ENCODE peak calls at places on chromosomes 3 and 15, in ten cellular contexts. A is lower leg skin, D is neural progenitor cell, B is breast epithelium, Y is fibroblast of lung, P is heart right ventricle, E is RWPE1, O is gastrocnemius medialis, N is progenitor cell of endocrine pancreas, W is fibroblast of the aortic adventitia. U is an unnamed sample.

GRCh38 chr15:37007301-37007700 is 93.0 kb downstream of the MEIS2 start:
- DNase-seq in A (no peak), D (no peak), B (no peak), Y (no peak), P (no peak), E (no peak), O (no peak), N (no peak), W (peak; percentile 38), U (no peak)

GRCh38 chr15:40242216-40242599 is 3.3 kb downstream of the PAK6 start:
- DNase-seq in A (peak; percentile 80), D (no peak), B (no peak), Y (no peak), P (no peak), E (no peak), O (no peak), N (no peak), W (no peak), U (no peak)

GRCh38 chr3:127688416-127689265 is 15.9 kb downstream of the ABTB1 start:
- DNase-seq in A (peak; percentile 68), D (peak; percentile 58), B (no peak), Y (peak; percentile 55), P (no peak), E (no peak), O (peak; percentile 60), N (no peak), W (no peak), U (no peak)

GRCh38 chr3:127669541-127670228 is 3.1 kb upstream of the ABTB1 start:
- DNase-seq in A (peak; percentile 82), D (no peak), B (no peak), Y (no peak), P (no peak), E (no peak), O (no peak), N (no peak), W (no peak), U (peak; percentile 12)

GRCh38 chr3:114178770-114179368 is at the start of gene DRD3:
- DNase-seq in A (no peak), D (peak; percentile 87), B (no peak), Y (peak; percentile 56), P (peak; percentile 11), E (peak; percentile 15), O (no peak), N (peak; percentile 45), W (peak; percentile 65), U (no peak)

GRCh38 chr15:85475317-85475701 is 94.9 kb downstream of the AKAP13 start:
- DNase-seq in A (no peak), D (no peak), B (no peak), Y (no peak), P (no peak), E (no peak), O (no peak), N (no peak), W (no peak), U (no peak)

GRCh38 chr15:42593143-42593542 is 17.7 kb downstream of the STARD9 start:
- DNase-seq in A (no peak), D (no peak), B (no peak), Y (no peak), P (peak; percentile 57), E (no peak), O (peak; percentile 32), N (no peak), W (peak; percentile 42), U (no peak)

GRCh38 chr3:37737134-37737533 is 124.5 kb upstream of the CTDSPL start:
- DNase-seq in A (no peak), D (no peak), B (no peak), Y (no peak), P (peak; percentile 73), E (no peak), O (no peak), N (no peak), W (no peak), U (no peak)

GRCh38 chr3:172407872-172408271 is 40.4 kb downstream of the GHSR start:
- DNase-seq in A (no peak), D (no peak), B (no peak), Y (no peak), P (no peak), E (no peak), O (no peak), N (no peak), W (no peak), U (no peak)

GRCh38 chr3:127820221-127820870 is 2.0 kb downstream of the MGLL start:
- DNase-seq in A (peak; percentile 83), D (no peak), B (no peak), Y (peak; percentile 68), P (no peak), E (no peak), O (no peak), N (no peak), W (peak; percentile 50), U (no peak)

GRCh38 chr3:142981108-142981507 is 17.6 kb upstream of the PAQR9 start:
- DNase-seq in A (no peak), D (peak; percentile 33), B (no peak), Y (no peak), P (no peak), E (no peak), O (no peak), N (no peak), W (no peak), U (no peak)

GRCh38 chr3:66365023-66365581 is 135.7 kb downstream of the LRIG1 start:
- DNase-seq in A (no peak), D (no peak), B (no peak), Y (peak; percentile 36), P (no peak), E (no peak), O (no peak), N (no peak), W (no peak), U (no peak)

DNA sequence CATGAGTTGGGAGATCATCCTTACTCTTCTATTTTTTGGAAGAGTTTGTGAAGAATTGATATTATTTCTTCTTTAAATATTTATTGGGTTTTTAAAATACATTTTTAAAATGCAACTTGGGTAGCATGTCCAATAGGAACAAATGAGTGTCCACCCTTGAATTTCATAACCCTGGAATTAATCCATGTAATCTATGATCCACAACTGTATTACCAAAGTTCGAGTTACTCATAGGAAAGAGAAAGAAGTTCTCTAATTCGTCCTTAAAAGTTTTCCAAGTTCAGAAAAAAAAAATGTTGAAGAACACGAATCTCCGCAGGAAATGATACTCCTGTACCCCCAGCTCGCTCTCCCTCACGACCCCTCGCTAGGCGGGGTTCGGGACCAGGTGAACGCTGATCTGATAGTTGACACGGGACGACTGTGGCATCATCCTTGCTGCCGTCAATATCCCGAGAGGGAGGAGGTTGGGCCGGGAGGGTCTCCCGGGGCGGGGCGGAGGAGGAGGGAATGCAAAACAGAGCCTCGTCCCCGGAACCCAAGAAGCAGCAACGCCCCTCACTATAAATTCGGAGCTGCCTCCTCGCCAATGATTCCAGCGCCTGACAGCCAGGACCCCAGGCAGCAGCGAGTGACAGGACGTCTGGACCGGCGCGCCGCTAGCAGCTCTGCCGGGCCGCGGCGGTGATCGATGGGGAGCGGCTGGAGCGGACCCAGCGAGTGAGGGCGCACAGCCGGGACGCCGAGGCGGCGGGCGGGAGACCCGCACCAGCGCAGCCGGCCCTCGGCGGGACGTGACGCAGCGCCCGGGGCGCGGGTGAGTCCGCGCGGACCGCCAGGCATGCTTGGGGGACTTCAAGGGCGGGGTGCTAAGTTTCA is at the start of gene AGTR1:
- DNase-seq in A (peak; percentile 96), D (peak; percentile 87), B (peak; percentile 20), Y (peak; percentile 74), P (peak; percentile 79), E (no peak), O (peak; percentile 63), N (peak; percentile 63), W (peak; percentile 67), U (no peak)
- TF ChIP-seq CTCF in A (no peak), D (no peak), B (no peak), Y (no peak), P (no peak), E (no peak), O (no peak), N (no peak), W (no peak), U (no peak)

GRCh38 chr15:66707310-66708160 is 5.5 kb downstream of the SMAD6 start:
- DNase-seq in A (no peak), D (peak; percentile 88), B (no peak), Y (peak; percentile 61), P (no peak), E (no peak), O (no peak), N (peak; percentile 35), W (peak; percentile 81), U (no peak)

GRCh38 chr15:66705277-66705927 is 3.4 kb downstream of the SMAD6 start:
- DNase-seq in A (no peak), D (no peak), B (no peak), Y (no peak), P (no peak), E (no peak), O (no peak), N (no peak), W (no peak), U (no peak)

GRCh38 chr15:66706840-66707239 is 4.8 kb downstream of the SMAD6 start:
- DNase-seq in A (no peak), D (peak; percentile 19), B (no peak), Y (no peak), P (no peak), E (no peak), O (no peak), N (no peak), W (no peak), U (no peak)

GRCh38 chr15:66704783-66705113 is 2.7 kb downstream of the SMAD6 start:
- DNase-seq in A (no peak), D (no peak), B (no peak), Y (no peak), P (no peak), E (no peak), O (no peak), N (no peak), W (no peak), U (no peak)

DNA sequence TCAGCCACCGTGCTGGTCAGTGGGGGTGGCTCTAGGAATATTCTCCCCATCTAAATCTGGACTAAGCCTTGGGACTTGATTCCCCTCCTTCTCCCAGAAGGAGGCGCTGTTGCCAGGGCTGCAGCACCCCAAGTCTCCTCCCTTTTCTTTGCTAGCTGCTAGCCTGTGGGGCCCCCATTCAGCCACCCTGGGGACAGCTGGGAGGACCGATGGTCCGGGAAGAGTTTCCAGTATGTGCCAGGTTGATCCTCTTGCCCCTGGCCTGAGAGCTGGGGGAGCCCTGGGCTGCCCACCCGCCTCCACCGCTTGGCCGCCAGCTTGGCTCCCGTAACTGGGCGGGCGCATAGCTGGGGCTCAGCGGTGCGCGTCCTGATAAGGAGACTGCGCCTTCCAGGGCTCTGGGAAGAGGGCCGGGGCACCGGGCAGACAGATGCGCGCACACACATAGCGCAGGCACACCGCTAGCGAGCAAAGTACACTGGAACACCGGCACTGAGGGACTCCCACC is 4.2 kb downstream of the SMAD6 start:
- DNase-seq in A (no peak), D (peak; percentile 78), B (no peak), Y (peak; percentile 35), P (no peak), E (no peak), O (no peak), N (no peak), W (peak; percentile 65), U (no peak)
- TF ChIP-seq CTCF in A (no peak), D (peak; percentile 52), B (no peak), Y (peak; percentile 51), P (peak; percentile 28), E (peak; percentile 14), O (no peak), N (peak; percentile 57), W (peak; percentile 71), U (no peak)

GRCh38 chr3:46593274-46593862 is 19.0 kb upstream of the FAM240A start:
- DNase-seq in A (no peak), D (no peak), B (no peak), Y (no peak), P (no peak), E (no peak), O (no peak), N (no peak), W (no peak), U (no peak)
- TF ChIP-seq CTCF in A (no peak), D (peak; percentile 3), B (no peak), Y (no peak), P (no peak), E (no peak), O (no peak), N (no peak), W (no peak), U (no peak)

GRCh38 chr15:28033443-28033842 is 65.7 kb downstream of the OCA2 start:
- DNase-seq in A (no peak), D (no peak), B (no peak), Y (no peak), P (no peak), E (no peak), O (no peak), N (no peak), W (no peak), U (no peak)
- TF ChIP-seq CTCF in A (no peak), D (no peak), B (no peak), Y (no peak), P (no peak), E (no peak), O (no peak), N (no peak), W (no peak), U (no peak)